ENCODE peak calls at places on chromosomes 6 and 20, in six cellular contexts. W is MM.1S, L is PC-9, A is heart right ventricle, K is ovary, E is WERI-Rb-1. D is an unnamed sample.

GRCh38 chr6:30837870-30838269 is 46.4 kb upstream of the DDR1 start:
- DNase-seq in W (no peak), L (no peak), A (no peak), K (no peak), E (no peak), D (no peak)

GRCh38 chr6:157892363-157892878 is 69.4 kb downstream of the SNX9 start:
- DNase-seq in W (no peak), L (no peak), A (no peak), K (no peak), E (no peak), D (no peak)

GRCh38 chr6:127924440-127924839 is 23.6 kb upstream of the THEMIS start:
- DNase-seq in W (no peak), L (no peak), A (no peak), K (no peak), E (no peak), D (no peak)

GRCh38 chr6:31128093-31128676 is 7.9 kb upstream of the CDSN start:
- DNase-seq in W (peak; percentile 71), L (peak; percentile 45), A (peak; percentile 45), K (peak; percentile 69), E (peak; percentile 89), D (peak; percentile 48)

GRCh38 chr6:13709698-13710551 is 1.7 kb downstream of the RANBP9 start:
- DNase-seq in W (peak; percentile 41), L (peak; percentile 53), A (no peak), K (no peak), E (no peak), D (peak; percentile 13)

GRCh38 chr6:7052441-7052936 is 55.3 kb upstream of the RREB1 start:
- DNase-seq in W (no peak), L (peak; percentile 38), A (peak; percentile 63), K (peak; percentile 88), E (peak; percentile 62), D (peak; percentile 91)

GRCh38 chr6:14059791-14060436 is 57.7 kb upstream of the CD83 start:
- DNase-seq in W (no peak), L (peak; percentile 65), A (peak; percentile 47), K (no peak), E (no peak), D (no peak)

GRCh38 chr6:1613631-1614447 is 4.1 kb downstream of the FOXC1 start:
- DNase-seq in W (no peak), L (no peak), A (peak; percentile 47), K (peak; percentile 37), E (no peak), D (peak; percentile 54)

GRCh38 chr6:46174904-46175303 is 4.1 kb upstream of the ENPP5 start:
- DNase-seq in W (no peak), L (no peak), A (no peak), K (no peak), E (no peak), D (no peak)

GRCh38 chr20:8795404-8795803 is 273.5 kb upstream of the PLCB4 start:
- DNase-seq in W (peak; percentile 18), L (no peak), A (no peak), K (no peak), E (no peak), D (peak; percentile 47)

GRCh38 chr20:51516855-51517254 is 25.7 kb downstream of the NFATC2 start:
- DNase-seq in W (no peak), L (no peak), A (no peak), K (no peak), E (no peak), D (no peak)

GRCh38 chr20:46154796-46155195 is 36.7 kb downstream of the CD40 start:
- DNase-seq in W (no peak), L (no peak), A (no peak), K (no peak), E (no peak), D (no peak)

GRCh38 chr20:15296422-15296821 is 959.0 kb upstream of the FLRT3 start:
- DNase-seq in W (no peak), L (no peak), A (no peak), K (no peak), E (no peak), D (no peak)

GRCh38 chr20:15604406-15604805 is 968.8 kb downstream of the KIF16B start:
- DNase-seq in W (no peak), L (no peak), A (no peak), K (no peak), E (no peak), D (no peak)

GRCh38 chr6:27156874-27157460 is 90.5 kb upstream of the PRSS16 start:
- DNase-seq in W (no peak), L (no peak), A (no peak), K (no peak), E (no peak), D (no peak)

GRCh38 chr6:21278078-21278790 is 315.3 kb upstream of the SOX4 start:
- DNase-seq in W (no peak), L (no peak), A (peak; percentile 10), K (peak; percentile 39), E (peak; percentile 70), D (peak; percentile 49)

GRCh38 chr6:14092861-14093789 is 24.4 kb upstream of the CD83 start:
- DNase-seq in W (no peak), L (no peak), A (no peak), K (no peak), E (no peak), D (no peak)

GRCh38 chr6:34697544-34697836 is 923 bp upstream of the ILRUN start:
- DNase-seq in W (no peak), L (no peak), A (no peak), K (no peak), E (no peak), D (no peak)

GRCh38 chr6:140107216-140107615 is 732.8 kb upstream of the CITED2 start:
- DNase-seq in W (no peak), L (no peak), A (no peak), K (no peak), E (no peak), D (no peak)

GRCh38 chr6:3421763-3422456 is 34.9 kb downstream of the SLC22A23 start:
- DNase-seq in W (no peak), L (no peak), A (no peak), K (no peak), E (no peak), D (no peak)

GRCh38 chr6:26330835-26331808 is 33.9 kb upstream of the BTN3A2 start:
- DNase-seq in W (no peak), L (peak; percentile 65), A (no peak), K (no peak), E (peak; percentile 75), D (no peak)

GRCh38 chr6:128339635-128340436 is 180.6 kb downstream of the PTPRK start:
- DNase-seq in W (no peak), L (no peak), A (no peak), K (no peak), E (no peak), D (peak; percentile 5)

GRCh38 chr6:39831701-39832100 is 39.5 kb downstream of the DAAM2 start:
- DNase-seq in W (no peak), L (no peak), A (no peak), K (no peak), E (no peak), D (no peak)

GRCh38 chr20:5835234-5835845 is 85.1 kb downstream of the SHLD1 start:
- DNase-seq in W (no peak), L (peak; percentile 49), A (peak; percentile 21), K (peak; percentile 46), E (peak; percentile 31), D (peak; percentile 60)

GRCh38 chr6:149015877-149016525 is 269.2 kb downstream of the UST start:
- DNase-seq in W (no peak), L (no peak), A (no peak), K (no peak), E (no peak), D (no peak)
- H3K27ac ChIP-seq in W (no peak overlapping the region), L (no peak overlapping the region), A (no peak overlapping the region), K (no peak overlapping the region), E (no peak overlapping the region), D (no peak overlapping the region)

GRCh38 chr6:89638320-89639195 is at the start of gene LYRM2:
- DNase-seq in W (peak; percentile 90), L (peak; percentile 78), A (peak; percentile 95), K (peak; percentile 96), E (peak; percentile 96), D (peak; percentile 96)
- TF ChIP-seq CTCF in W (no peak), L (no peak), A (peak; percentile 28), K (peak; percentile 68), E (peak; percentile 5), D (no peak)

DNA sequence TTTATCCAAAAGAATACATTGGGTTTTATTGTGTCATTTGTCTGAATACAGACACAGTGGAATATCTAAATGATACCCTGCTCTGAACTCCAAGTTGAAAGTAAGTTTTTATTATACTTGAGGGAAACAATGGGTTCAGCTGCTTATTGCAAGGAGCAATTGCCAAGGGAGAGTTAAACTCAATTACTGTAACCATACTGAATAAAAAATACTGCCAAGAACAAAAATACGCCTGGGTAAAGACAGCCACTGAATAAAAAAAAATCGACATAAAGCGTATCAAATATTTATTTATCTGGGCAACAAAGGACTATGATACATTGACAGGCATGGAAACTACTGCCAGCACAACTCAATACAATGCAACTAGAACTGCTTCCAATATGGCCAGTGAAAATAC is 18.1 kb downstream of the TFAP2A start:
- DNase-seq in W (no peak), L (no peak), A (no peak), K (no peak), E (no peak), D (no peak)
- H3K27me3 ChIP-seq in W (no peaks in the 10 kb centered on the region), L (no peaks in the 10 kb centered on the region), A (peaks cover 100% of the 10 kb centered on the region), K (no peaks in the 10 kb centered on the region), E (no peaks in the 10 kb centered on the region), D (peaks cover 100% of the 10 kb centered on the region)

GRCh38 chr20:36051318-36052116 is 83.1 kb downstream of the CNBD2 start:
- DNase-seq in W (no peak), L (no peak), A (no peak), K (no peak), E (peak; percentile 16), D (no peak)
- H3K27ac ChIP-seq in W (peak overlapping the region; percentile 82), L (peak overlapping the region; percentile 79), A (no peak overlapping the region), K (no peak overlapping the region), E (peak overlapping the region; percentile 96), D (peak overlapping the region; percentile 99)

DNA sequence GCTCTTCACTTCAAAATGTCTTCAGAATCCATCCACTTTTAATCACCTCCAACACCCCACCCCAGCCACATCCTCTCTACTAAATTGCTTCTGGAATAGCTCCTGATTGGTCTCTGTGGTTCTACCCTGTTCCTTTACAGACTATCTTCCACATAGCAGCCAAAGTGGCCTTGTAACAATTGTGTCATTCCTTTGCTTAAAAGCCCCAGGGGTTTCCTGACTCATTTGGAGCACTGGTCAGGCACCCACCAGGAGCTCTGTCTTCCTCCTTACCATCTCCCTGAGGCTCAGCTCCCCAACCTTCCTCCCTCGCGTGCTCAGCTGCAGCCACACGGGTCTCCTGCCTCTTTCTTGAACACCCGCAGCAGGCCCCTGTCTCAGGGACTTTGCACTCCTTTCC is 126.8 kb downstream of the HIVEP1 start:
- DNase-seq in W (no peak), L (no peak), A (no peak), K (no peak), E (no peak), D (no peak)
- TF ChIP-seq CTCF in W (no peak), L (no peak), A (no peak), K (no peak), E (no peak), D (no peak)

DNA sequence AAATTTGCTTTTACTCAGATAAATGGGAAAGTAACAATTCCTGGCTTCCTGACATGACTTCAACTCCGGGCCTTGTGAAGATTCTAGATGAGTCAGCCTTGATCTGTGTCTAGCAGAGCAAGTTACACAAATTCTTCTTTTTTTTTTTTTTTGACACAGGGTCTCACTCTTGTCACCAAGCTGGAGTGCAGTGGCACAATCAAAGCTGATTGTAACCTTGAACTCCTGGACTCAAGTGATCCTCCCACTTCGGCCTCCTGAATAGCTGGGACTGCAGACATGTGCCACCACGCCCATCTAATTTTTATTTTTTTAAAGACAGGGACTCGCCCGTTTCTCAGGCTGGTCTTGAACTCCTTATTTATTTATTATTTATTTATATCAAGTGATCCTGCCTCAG is 7.3 kb upstream of the ARHGAP18 start:
- DNase-seq in W (no peak), L (no peak), A (no peak), K (no peak), E (no peak), D (peak; percentile 40)
- H3K27me3 ChIP-seq in W (no peaks in the 10 kb centered on the region), L (no peaks in the 10 kb centered on the region), A (no peaks in the 10 kb centered on the region), K (no peaks in the 10 kb centered on the region), E (no peaks in the 10 kb centered on the region), D (no peaks in the 10 kb centered on the region)

D was measured in cardiac muscle cell.